ENCODE peak calls at places on chromosomes 11 and 22, in seven cellular contexts. J is upper lobe of left lung; D is dermis microvascular lymphatic vessel endothelial cell; B is T follicular helper cell; X is activated naive CD4-positive, alpha-beta T cell; C is GM20000; M is left ventricle myocardium inferior. U is an unnamed sample.

GRCh38 chr22:45987462-45987861 is 10.5 kb upstream of the WNT7B start:
- DNase-seq in X (no peak), D (no peak), M (no peak), B (no peak), C (no peak), J (no peak), U (no peak)

GRCh38 chr11:64084962-64085710 is 49.4 kb downstream of the FLRT1 start:
- DNase-seq in C (no peak), J (no peak), X (no peak), B (no peak), M (no peak), D (no peak), U (no peak)

GRCh38 chr11:113721462-113722066 is 15.5 kb upstream of the TMPRSS5 start:
- DNase-seq in J (no peak), C (no peak), X (no peak), B (no peak), M (no peak), D (no peak), U (no peak)

GRCh38 chr11:45005106-45005505 is 54.4 kb upstream of the TP53I11 start:
- DNase-seq in C (no peak), J (no peak), M (no peak), D (no peak), X (no peak), B (no peak), U (no peak)

GRCh38 chr11:12241401-12241800 is 131.0 kb downstream of the MICAL2 start:
- DNase-seq in D (no peak), J (no peak), C (no peak), B (no peak), M (no peak), X (no peak), U (no peak)

GRCh38 chr11:132898676-132899075 is 633.6 kb downstream of the OPCML start:
- DNase-seq in D (peak), C (no peak), X (no peak), B (no peak), J (no peak), M (no peak), U (no peak)

GRCh38 chr11:14974723-14975587 is 2.8 kb upstream of the CALCA start:
- DNase-seq in M (peak), C (peak), X (peak), D (peak), J (no peak), B (peak), U (no peak)

GRCh38 chr11:41985799-41986198 is 526.3 kb upstream of the LRRC4C start:
- DNase-seq in M (no peak), C (no peak), X (no peak), D (no peak), B (no peak), J (no peak), U (no peak)

GRCh38 chr11:114964676-114965214 is 286.4 kb downstream of the NXPE2 start:
- DNase-seq in J (no peak), B (no peak), D (no peak), X (no peak), C (no peak), M (no peak), U (no peak)

GRCh38 chr11:102112654-102112926 is 2.3 kb downstream of the YAP1 start:
- DNase-seq in B (no peak), D (no peak), X (no peak), C (no peak), M (no peak), J (no peak), U (no peak)

GRCh38 chr11:81449588-81450155 is 1284.0 kb downstream of the FAM181B start:
- DNase-seq in B (no peak), X (no peak), C (no peak), D (no peak), J (no peak), M (no peak), U (no peak)

GRCh38 chr11:64372802-64373597 is 14.0 kb downstream of the RPS6KA4 start:
- DNase-seq in J (no peak), M (no peak), X (no peak), C (no peak), B (no peak), D (no peak), U (peak)

GRCh38 chr22:36873614-36874308 is 13.0 kb downstream of the NCF4 start:
- DNase-seq in X (no peak), B (no peak), J (peak), C (peak), M (no peak), D (peak), U (no peak)

GRCh38 chr11:117913736-117914397 is 15.3 kb downstream of the TMPRSS13 start:
- DNase-seq in C (no peak), D (no peak), X (no peak), J (peak), M (no peak), B (no peak), U (no peak)

GRCh38 chr11:121722431-121723256 is 269.9 kb upstream of the SORL1-AS1 start:
- DNase-seq in D (peak), M (peak), X (no peak), J (peak), B (no peak), C (no peak), U (peak)

GRCh38 chr11:85886089-85887056 is 31.2 kb downstream of the CCDC83 start:
- DNase-seq in X (no peak), C (no peak), M (no peak), D (no peak), J (no peak), B (no peak), U (no peak)

GRCh38 chr22:36541831-36542391 is 12.9 kb upstream of the EIF3D start:
- DNase-seq in X (peak), D (peak), B (no peak), C (no peak), J (no peak), M (no peak), U (no peak)

GRCh38 chr22:19700790-19701419 is 13.4 kb upstream of the SEPTIN5 start:
- DNase-seq in C (no peak), X (no peak), J (no peak), M (no peak), D (no peak), B (no peak), U (no peak)

GRCh38 chr11:107496011-107496410 is 38.4 kb upstream of the CWF19L2 start:
- DNase-seq in B (no peak), D (peak), J (no peak), X (no peak), C (no peak), M (no peak), U (no peak)

GRCh38 chr11:86519064-86519911 is 144.6 kb downstream of the CCDC81 start:
- DNase-seq in J (no peak), B (no peak), D (no peak), M (no peak), X (no peak), C (no peak), U (no peak)

GRCh38 chr11:50178732-50179131 is 146.1 kb downstream of the OR4C45 start:
- DNase-seq in C (no peak), M (no peak), B (no peak), X (no peak), D (no peak), J (no peak), U (no peak)

GRCh38 chr11:12413141-12414055 is 36.0 kb downstream of the PARVA start:
- DNase-seq in J (no peak), C (no peak), X (no peak), B (no peak), M (no peak), D (no peak), U (no peak)

GRCh38 chr11:7941608-7942007 is at the start of gene OR10A3:
- DNase-seq in B (no peak), X (no peak), J (no peak), C (no peak), M (no peak), D (no peak), U (no peak)

GRCh38 chr11:29119691-29120328 is 897.0 kb downstream of the KCNA4 start:
- DNase-seq in J (no peak), D (peak), C (no peak), X (no peak), B (no peak), M (no peak), U (no peak)

GRCh38 chr11:133579165-133580031 is 47.1 kb upstream of the OPCML start:
- DNase-seq in B (no peak), X (no peak), C (no peak), J (no peak), D (no peak), M (no peak), U (no peak)

GRCh38 chr11:69801513-69802335 is 17.5 kb downstream of the FGF3 start:
- DNase-seq in X (no peak), J (no peak), C (peak), D (peak), B (no peak), M (no peak), U (no peak)

GRCh38 chr11:76802151-76802550 is 19.0 kb downstream of the TSKU start:
- DNase-seq in X (no peak), M (no peak), C (no peak), D (no peak), B (no peak), J (peak), U (no peak)